ENCODE peak calls at places on chromosome 15, in four cellular contexts. I, Q, C and H are unnamed samples. For H3K4me1 and H3K9me3, the result is how much of the 10 kb centered on the place peaks cover.

GRCh38 chr15:45914425-45914824 is 279.6 kb downstream of the SQOR start:
- DNase-seq in I (no peak), C (no peak), Q (no peak), H (no peak)

GRCh38 chr15:82778755-82779154 is 27.1 kb downstream of the FSD2 start:
- DNase-seq in Q (no peak), I (no peak), C (no peak), H (no peak)

GRCh38 chr15:89184367-89184766 is 37.0 kb downstream of the RLBP1 start:
- DNase-seq in I (no peak), Q (no peak), C (no peak), H (no peak)

GRCh38 chr15:56468271-56468912 is 3.5 kb upstream of the MNS1 start:
- DNase-seq in C (peak), I (no peak), Q (no peak), H (no peak)

GRCh38 chr15:26260517-26261133 is 397.5 kb upstream of the ATP10A start:
- DNase-seq in C (no peak), I (no peak), Q (no peak), H (no peak)

GRCh38 chr15:28890711-28891495 is 5.1 kb downstream of the APBA2 start:
- DNase-seq in C (no peak), Q (peak), I (no peak), H (no peak)

GRCh38 chr15:58568157-58568571 is 136.4 kb downstream of the LIPC start:
- DNase-seq in I (no peak), Q (peak), C (peak), H (no peak)

GRCh38 chr15:69075467-69075866 is 61.0 kb downstream of the NOX5 start:
- DNase-seq in Q (no peak), C (no peak), I (no peak), H (no peak)

GRCh38 chr15:49718234-49718633 is 97.4 kb downstream of the DTWD1 start:
- DNase-seq in C (no peak), Q (no peak), I (no peak), H (no peak)

GRCh38 chr15:81024265-81024875 is 23.6 kb downstream of the TLNRD1 start:
- DNase-seq in I (no peak), Q (no peak), C (peak), H (no peak)

GRCh38 chr15:58724471-58724870 is 25.0 kb downstream of the ADAM10 start:
- DNase-seq in Q (no peak), I (no peak), C (no peak), H (no peak)

GRCh38 chr15:38705421-38706219 is 141.0 kb upstream of the RASGRP1 start:
- DNase-seq in I (no peak), C (no peak), Q (no peak), H (no peak)

DNA sequence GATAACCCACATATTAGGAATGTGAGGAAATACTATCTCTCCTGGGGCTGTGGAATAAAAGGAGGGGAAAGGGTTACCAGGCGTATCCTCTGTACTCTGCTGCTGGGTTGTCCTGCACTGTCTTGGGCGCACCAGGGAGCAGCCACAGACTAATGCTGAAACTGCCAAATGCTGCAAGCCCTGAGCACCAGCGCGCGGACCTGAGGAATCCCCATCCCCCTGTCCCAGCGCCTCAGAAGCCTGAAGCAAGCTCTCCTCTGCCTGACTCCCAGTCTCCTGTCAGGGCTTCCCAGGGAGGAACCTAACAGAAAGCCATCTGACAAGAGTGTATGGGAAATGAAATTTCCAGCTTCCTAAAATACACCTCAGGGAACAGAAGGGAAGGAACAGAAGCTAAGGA is 158.3 kb upstream of the C2CD4B start:
- DNase-seq in I (no peak), C (no peak), Q (no peak), H (no peak)
- H3K4me1 ChIP-seq in I (under half), C (under half), Q (under half), H (under half)

GRCh38 chr15:20349774-20350498 is 191.7 kb downstream of the GOLGA6L6 start:
- DNase-seq in I (no peak), C (no peak), Q (no peak), H (no peak)
- H3K9me3 ChIP-seq in I (under half), C (half or more), Q (under half), H (under half)

GRCh38 chr15:40337597-40337996 is 3.1 kb downstream of the CCDC9B start:
- DNase-seq in C (no peak), Q (no peak), I (no peak), H (no peak)
- H3K4me1 ChIP-seq in C (half or more), Q (under half), I (half or more), H (under half)

GRCh38 chr15:72727154-72727553 is 41.1 kb downstream of the BBS4 start:
- DNase-seq in C (no peak), I (no peak), Q (no peak), H (no peak)
- H3K9me3 ChIP-seq in C (under half), I (under half), Q (under half), H (under half)

DNA sequence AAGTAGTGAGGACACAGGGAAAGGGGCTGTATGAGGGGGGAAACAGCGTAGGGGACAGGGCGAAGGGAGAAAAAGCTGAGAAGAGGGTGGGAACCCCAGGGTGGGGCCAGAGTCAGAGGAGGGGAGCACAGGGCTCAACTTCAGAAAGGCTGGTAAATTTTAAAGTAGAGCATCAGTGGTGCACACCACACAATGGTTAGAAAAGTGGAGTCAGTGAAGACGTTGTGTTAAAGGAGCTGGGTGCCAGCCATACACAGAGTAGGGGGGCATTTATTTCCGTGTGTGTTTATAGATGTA is 3.0 kb upstream of the RPP25 start:
- DNase-seq in C (no peak), I (no peak), Q (no peak), H (no peak)
- H3K4me1 ChIP-seq in C (half or more), I (under half), Q (under half), H (under half)